ENCODE peak calls at places on chromosomes 6 and 20, in nine cellular contexts. U is GM13976, F is AG10803, C is HCT116, G is adrenal gland, E is activated B cell treated with CpG ODN at 0.5 μM for 24 hours, K is AG04450, A is WERI-Rb-1, B is HFFc6. V is an unnamed sample.

GRCh38 chr6:69542494-69542893 is 254.3 kb downstream of the LMBRD1 start:
- DNase-seq in U (no peak), F (no peak), C (no peak), G (no peak), E (no peak), K (no peak), A (no peak), B (no peak), V (no peak)

GRCh38 chr6:132391391-132392291 is 9.6 kb downstream of the MOXD1 start:
- DNase-seq in U (no peak), F (peak), C (no peak), G (peak), E (no peak), K (peak), A (no peak), B (peak), V (no peak)

GRCh38 chr6:11815231-11815630 is 36.6 kb upstream of the ADTRP start:
- DNase-seq in U (no peak), F (peak), C (no peak), G (no peak), E (no peak), K (peak), A (no peak), B (peak), V (no peak)

GRCh38 chr6:111800821-111801220 is 72.4 kb downstream of the FYN start:
- DNase-seq in U (no peak), F (no peak), C (no peak), G (no peak), E (no peak), K (no peak), A (no peak), B (peak), V (no peak)

GRCh38 chr20:62578294-62578897 is 63.9 kb upstream of the SLCO4A1 start:
- DNase-seq in U (no peak), F (no peak), C (no peak), G (no peak), E (no peak), K (no peak), A (peak), B (no peak), V (no peak)

GRCh38 chr6:64591682-64592081 is 956.1 kb downstream of the PHF3 start:
- DNase-seq in U (no peak), F (no peak), C (no peak), G (no peak), E (no peak), K (no peak), A (no peak), B (no peak), V (no peak)

GRCh38 chr6:5323979-5324378 is 62.7 kb downstream of the FARS2 start:
- DNase-seq in U (no peak), F (no peak), C (no peak), G (no peak), E (no peak), K (no peak), A (no peak), B (no peak), V (no peak)

GRCh38 chr6:32113386-32114352 is 4.5 kb upstream of the TNXB start:
- DNase-seq in U (no peak), F (peak), C (no peak), G (peak), E (no peak), K (peak), A (peak), B (peak), V (no peak)

GRCh38 chr20:33730946-33731692 is 677 bp upstream of the ZNF341 start:
- DNase-seq in U (no peak), F (no peak), C (no peak), G (no peak), E (no peak), K (no peak), A (no peak), B (no peak), V (no peak)

GRCh38 chr20:47857142-47857993 is 72.1 kb upstream of the SULF2 start:
- DNase-seq in U (peak), F (peak), C (no peak), G (no peak), E (no peak), K (no peak), A (no peak), B (no peak), V (peak)

GRCh38 chr6:80356000-80356399 is 249.5 kb downstream of the BCKDHB start:
- DNase-seq in U (no peak), F (no peak), C (no peak), G (no peak), E (no peak), K (no peak), A (no peak), B (no peak), V (no peak)

GRCh38 chr6:27757307-27757706 is 154.9 kb downstream of the OR2B2 start:
- DNase-seq in U (peak), F (no peak), C (no peak), G (no peak), E (peak), K (no peak), A (no peak), B (no peak), V (peak)

GRCh38 chr6:39421383-39422225 is 99.1 kb upstream of the KCNK16 start:
- DNase-seq in U (no peak), F (peak), C (no peak), G (no peak), E (no peak), K (no peak), A (no peak), B (no peak), V (no peak)

DNA sequence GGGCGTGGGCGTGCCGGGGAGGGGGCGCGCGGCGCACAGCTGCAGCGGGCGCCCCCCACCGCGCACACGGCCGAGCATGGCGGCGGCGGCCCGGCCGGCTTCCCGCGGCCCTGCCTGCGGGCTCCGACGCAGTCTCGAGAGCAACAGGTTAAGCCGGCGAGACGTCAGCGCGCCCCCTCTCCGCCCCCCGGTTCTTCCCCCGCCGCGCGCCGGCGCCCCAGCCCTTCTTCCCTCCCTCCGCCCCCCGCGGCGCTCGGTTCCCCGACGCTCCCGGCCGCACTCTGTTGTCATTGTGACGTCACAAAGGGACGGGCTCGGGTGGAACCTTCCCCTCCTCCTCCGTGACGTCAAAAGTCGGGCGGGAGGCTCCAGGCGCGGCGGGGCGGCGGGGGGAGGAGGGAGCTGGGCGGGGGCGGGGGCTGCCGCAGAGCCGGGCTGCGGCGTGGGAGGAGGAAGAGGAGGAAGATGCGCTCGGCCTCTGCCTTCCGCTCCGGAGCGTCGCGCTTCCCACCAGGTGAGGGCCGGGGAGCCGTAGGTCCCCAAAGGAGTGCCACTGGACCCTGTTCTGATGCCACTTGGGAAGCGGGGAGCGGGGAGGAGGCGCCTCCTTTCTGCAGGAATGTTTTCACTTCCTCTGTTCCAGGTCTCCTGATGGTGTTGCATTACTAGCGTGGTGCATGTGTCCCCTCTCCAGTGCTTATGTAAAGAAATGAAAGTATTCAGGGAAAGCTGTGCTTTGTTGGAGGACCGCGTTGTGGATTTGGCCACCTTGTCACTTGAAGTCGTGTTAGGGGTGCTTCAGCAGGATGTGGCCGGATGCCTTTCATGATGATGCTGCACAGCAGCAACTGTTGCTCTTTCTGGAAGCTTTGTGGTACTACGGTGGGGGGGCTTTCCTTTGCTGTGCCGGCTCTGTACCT is 2.8 kb downstream of the JARID2 start:
- DNase-seq in U (peak), F (peak), C (peak), G (peak), E (peak), K (peak), A (peak), B (peak), V (peak)
- TF ChIP-seq CTCF in U (no peak), F (peak), C (peak), G (peak), E (no peak), K (peak), A (peak), B (peak), V (peak)

GRCh38 chr6:115969207-115969929 is 91.3 kb downstream of the FRK start:
- DNase-seq in U (no peak), F (no peak), C (no peak), G (no peak), E (no peak), K (no peak), A (peak), B (no peak), V (no peak)
- TF ChIP-seq CTCF in U (no peak), F (peak), C (no peak), G (no peak), E (no peak), K (no peak), A (peak), B (no peak), V (no peak)

GRCh38 chr6:149820506-149820905 is 43.7 kb downstream of the LRP11 start:
- DNase-seq in U (no peak), F (no peak), C (no peak), G (no peak), E (no peak), K (no peak), A (no peak), B (no peak), V (no peak)
- TF ChIP-seq CTCF in U (no peak), F (no peak), C (no peak), G (no peak), E (no peak), K (no peak), A (no peak), B (peak), V (no peak)

GRCh38 chr20:5680227-5680626 is 70.0 kb upstream of the SHLD1 start:
- DNase-seq in U (no peak), F (no peak), C (no peak), G (no peak), E (no peak), K (no peak), A (no peak), B (no peak), V (no peak)
- TF ChIP-seq CTCF in U (no peak), F (no peak), C (no peak), G (no peak), E (no peak), K (no peak), A (no peak), B (no peak), V (no peak)

DNA sequence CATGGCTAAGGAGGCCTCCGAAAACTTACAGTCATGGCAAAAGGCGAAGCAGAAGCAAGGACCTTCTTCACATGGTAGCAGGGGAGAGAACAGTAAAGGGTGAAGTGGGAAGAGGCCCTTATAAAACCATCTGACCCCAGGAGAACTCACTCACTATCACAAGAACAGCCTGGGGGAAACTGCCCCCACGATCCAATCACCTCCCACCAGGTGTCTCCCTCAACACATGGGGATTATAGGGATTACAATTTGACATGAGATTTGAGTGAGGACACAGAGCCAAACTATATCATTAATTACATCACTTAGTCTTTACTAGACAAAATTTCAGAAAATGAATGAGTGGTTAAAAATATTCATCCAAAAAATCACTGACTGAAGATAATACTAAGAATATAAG is 453.6 kb downstream of the COL12A1 start:
- DNase-seq in U (no peak), F (no peak), C (no peak), G (no peak), E (no peak), K (no peak), A (no peak), B (no peak), V (no peak)
- TF ChIP-seq CTCF in U (no peak), F (no peak), C (peak), G (no peak), E (no peak), K (no peak), A (no peak), B (no peak), V (no peak)

GRCh38 chr20:59745716-59746115 is 141.4 kb downstream of the PHACTR3 start:
- DNase-seq in U (no peak), F (no peak), C (no peak), G (no peak), E (no peak), K (no peak), A (no peak), B (no peak), V (no peak)

GRCh38 chr20:59744756-59745155 is 140.4 kb downstream of the PHACTR3 start:
- DNase-seq in U (no peak), F (no peak), C (no peak), G (no peak), E (no peak), K (no peak), A (no peak), B (no peak), V (no peak)

GRCh38 chr20:59745201-59745600 is 140.9 kb downstream of the PHACTR3 start:
- DNase-seq in U (no peak), F (no peak), C (no peak), G (no peak), E (no peak), K (no peak), A (no peak), B (no peak), V (no peak)

GRCh38 chr20:59747671-59748515 is 143.6 kb downstream of the PHACTR3 start:
- DNase-seq in U (no peak), F (no peak), C (no peak), G (no peak), E (no peak), K (no peak), A (no peak), B (no peak), V (no peak)

DNA sequence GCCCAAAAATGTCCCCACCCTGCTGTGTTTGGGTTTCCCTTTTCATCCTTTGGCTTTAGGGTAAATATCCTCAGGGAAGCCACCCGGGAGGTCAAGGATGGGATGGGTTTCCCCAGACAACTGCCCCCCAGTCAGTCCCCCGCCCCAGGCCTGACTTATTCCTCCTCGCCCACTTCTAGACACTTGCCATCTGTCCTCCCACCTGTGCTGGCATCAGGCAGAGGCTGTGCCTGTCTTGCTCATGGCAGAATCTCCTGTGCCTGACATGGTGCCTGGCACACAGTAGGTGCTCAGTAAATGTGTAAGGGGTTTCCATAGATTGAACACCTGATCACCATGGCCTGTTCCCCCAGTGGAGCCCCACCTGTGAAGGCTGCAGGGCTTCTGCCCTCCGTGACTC is 141.8 kb downstream of the PHACTR3 start:
- DNase-seq in U (no peak), F (no peak), C (no peak), G (no peak), E (no peak), K (no peak), A (no peak), B (no peak), V (no peak)
- TF ChIP-seq CTCF in U (no peak), F (no peak), C (no peak), G (no peak), E (no peak), K (no peak), A (no peak), B (no peak), V (no peak)

DNA sequence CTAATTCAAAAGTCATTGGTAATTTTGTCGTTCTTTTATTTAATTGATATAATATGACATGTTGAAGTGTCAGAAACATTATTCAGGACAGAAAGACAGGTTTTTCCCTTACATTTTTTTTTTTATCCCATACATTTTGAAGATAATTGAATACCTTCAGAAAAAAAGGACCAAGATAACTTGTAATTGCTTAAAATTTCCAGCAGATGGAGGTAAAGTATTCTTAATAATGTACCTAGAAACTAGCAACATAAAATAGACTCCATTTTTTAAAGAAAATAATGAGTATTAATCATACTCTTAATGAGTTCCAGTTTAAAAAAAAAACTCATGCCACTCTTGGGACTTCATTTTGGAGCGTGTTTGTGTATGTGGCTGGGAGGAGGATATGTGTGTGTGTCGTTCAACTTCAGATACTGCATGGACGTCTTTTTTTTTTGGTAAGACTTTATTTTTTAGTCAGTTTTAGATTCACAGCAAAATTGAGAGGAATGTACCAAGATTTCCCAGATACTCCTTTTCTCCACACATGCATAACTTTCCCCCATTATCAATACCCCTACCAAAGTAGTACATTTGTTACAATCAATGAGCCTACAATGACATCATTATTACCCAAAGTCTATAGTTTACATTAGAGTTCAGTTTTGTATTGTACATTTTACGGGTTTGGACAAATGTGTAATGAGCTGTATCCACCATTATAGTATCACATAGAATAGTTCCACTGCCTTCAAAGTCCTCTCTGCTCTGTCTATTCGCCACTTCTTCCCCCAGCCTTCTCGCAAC is 79.4 kb downstream of the ROS1 start:
- DNase-seq in U (peak), F (peak), C (no peak), G (no peak), E (no peak), K (no peak), A (no peak), B (peak), V (peak)
- TF ChIP-seq CTCF in U (no peak), F (peak), C (peak), G (no peak), E (no peak), K (peak), A (no peak), B (peak), V (peak)

GRCh38 chr20:52105573-52106422 is 85.8 kb downstream of the ZFP64 start:
- DNase-seq in U (peak), F (peak), C (no peak), G (no peak), E (no peak), K (no peak), A (no peak), B (peak), V (no peak)
- TF ChIP-seq CTCF in U (no peak), F (peak), C (peak), G (no peak), E (no peak), K (peak), A (no peak), B (peak), V (peak)

V was measured in GM13977.